ENCODE peak calls at places on chromosomes 16 and 17, in six cellular contexts. One of them, this sample, is unnamed.

GRCh38 chr16:12417830-12418229 is 385.9 kb downstream of the CPPED1 start:
- DNase-seq in GM12865: no peak
- DNase-seq in A549: no peak
- DNase-seq in AG09319: no peak
- DNase-seq in cardiac muscle cell: peak; percentile 4
- DNase-seq in endodermal cell: no peak
- DNase-seq in this sample: no peak

GRCh38 chr17:71922439-71922838 is 198.4 kb upstream of the SOX9 start:
- DNase-seq in GM12865: peak; percentile 68
- DNase-seq in AG09319: no peak
- DNase-seq in cardiac muscle cell: peak; percentile 30
- DNase-seq in endodermal cell: peak; percentile 56
- DNase-seq in A549: no peak
- DNase-seq in this sample: no peak

GRCh38 chr17:74145756-74146155 is 57.7 kb upstream of the RPL38 start:
- DNase-seq in cardiac muscle cell: no peak
- DNase-seq in GM12865: no peak
- DNase-seq in AG09319: no peak
- DNase-seq in endodermal cell: peak; percentile 49
- DNase-seq in A549: no peak
- DNase-seq in this sample: no peak

GRCh38 chr17:27765353-27765752 is 35.0 kb downstream of the NOS2 start:
- DNase-seq in AG09319: no peak
- DNase-seq in cardiac muscle cell: no peak
- DNase-seq in A549: no peak
- DNase-seq in endodermal cell: no peak
- DNase-seq in GM12865: no peak
- DNase-seq in this sample: no peak

GRCh38 chr17:66403846-66404597 is 101.6 kb downstream of the PRKCA start:
- DNase-seq in endodermal cell: no peak
- DNase-seq in cardiac muscle cell: peak; percentile 31
- DNase-seq in GM12865: no peak
- DNase-seq in A549: no peak
- DNase-seq in AG09319: no peak
- DNase-seq in this sample: no peak

GRCh38 chr16:586047-586644 is 3.7 kb upstream of the RAB40C start:
- DNase-seq in A549: no peak
- DNase-seq in AG09319: no peak
- DNase-seq in GM12865: no peak
- DNase-seq in cardiac muscle cell: peak; percentile 30
- DNase-seq in endodermal cell: no peak
- DNase-seq in this sample: no peak

GRCh38 chr17:18191071-18191667 is 7.5 kb downstream of the ALKBH5 start:
- DNase-seq in A549: no peak
- DNase-seq in AG09319: no peak
- DNase-seq in cardiac muscle cell: peak; percentile 62
- DNase-seq in endodermal cell: no peak
- DNase-seq in GM12865: no peak
- DNase-seq in this sample: no peak

GRCh38 chr16:23754594-23755483 is at the start of gene CHP2:
- DNase-seq in AG09319: no peak
- DNase-seq in cardiac muscle cell: no peak
- DNase-seq in GM12865: no peak
- DNase-seq in A549: no peak
- DNase-seq in endodermal cell: peak; percentile 64
- DNase-seq in this sample: no peak

GRCh38 chr17:19787733-19788357 is 39.7 kb upstream of the ALDH3A1 start:
- DNase-seq in A549: no peak
- DNase-seq in GM12865: no peak
- DNase-seq in AG09319: no peak
- DNase-seq in endodermal cell: no peak
- DNase-seq in cardiac muscle cell: peak; percentile 22
- DNase-seq in this sample: no peak

GRCh38 chr16:26859086-26859485 is 207.6 kb upstream of the C16orf82 start:
- DNase-seq in AG09319: no peak
- DNase-seq in endodermal cell: no peak
- DNase-seq in A549: no peak
- DNase-seq in GM12865: no peak
- DNase-seq in cardiac muscle cell: no peak
- DNase-seq in this sample: no peak

GRCh38 chr16:15539197-15539596 is 103.8 kb downstream of the MARF1 start:
- DNase-seq in GM12865: peak; percentile 7
- DNase-seq in endodermal cell: peak; percentile 86
- DNase-seq in A549: no peak
- DNase-seq in cardiac muscle cell: no peak
- DNase-seq in AG09319: no peak
- DNase-seq in this sample: no peak

GRCh38 chr17:2547176-2547575 is 35.5 kb upstream of the METTL16 start:
- DNase-seq in AG09319: no peak
- DNase-seq in A549: peak; percentile 49
- DNase-seq in GM12865: no peak
- DNase-seq in cardiac muscle cell: peak; percentile 73
- DNase-seq in endodermal cell: no peak
- DNase-seq in this sample: no peak

GRCh38 chr17:18381953-18382245 is 4.3 kb downstream of the EVPLL start:
- DNase-seq in GM12865: no peak
- DNase-seq in A549: no peak
- DNase-seq in endodermal cell: no peak
- DNase-seq in AG09319: no peak
- DNase-seq in cardiac muscle cell: no peak
- DNase-seq in this sample: no peak

GRCh38 chr16:19718624-19718965 is 524 bp downstream of the IQCK start:
- DNase-seq in cardiac muscle cell: no peak
- DNase-seq in endodermal cell: no peak
- DNase-seq in GM12865: no peak
- DNase-seq in A549: no peak
- DNase-seq in AG09319: no peak
- DNase-seq in this sample: no peak

GRCh38 chr16:704047-704446 is 1.6 kb downstream of the FBXL16 start:
- DNase-seq in cardiac muscle cell: no peak
- DNase-seq in GM12865: no peak
- DNase-seq in A549: no peak
- DNase-seq in endodermal cell: no peak
- DNase-seq in AG09319: no peak
- DNase-seq in this sample: no peak

GRCh38 chr16:73878616-73879015 is 418.0 kb upstream of the PSMD7 start:
- DNase-seq in AG09319: peak; percentile 49
- DNase-seq in GM12865: peak; percentile 57
- DNase-seq in A549: peak; percentile 78
- DNase-seq in endodermal cell: no peak
- DNase-seq in cardiac muscle cell: peak; percentile 82
- DNase-seq in this sample: peak; percentile 18

GRCh38 chr16:13376174-13376573 is 474.8 kb downstream of the SHISA9 start:
- DNase-seq in A549: no peak
- DNase-seq in AG09319: no peak
- DNase-seq in cardiac muscle cell: no peak
- DNase-seq in endodermal cell: no peak
- DNase-seq in GM12865: no peak
- DNase-seq in this sample: peak; percentile 41

GRCh38 chr17:50837286-50837979 is 2.0 kb downstream of the WFIKKN2 start:
- DNase-seq in GM12865: no peak
- DNase-seq in endodermal cell: peak; percentile 57
- DNase-seq in A549: no peak
- DNase-seq in cardiac muscle cell: no peak
- DNase-seq in AG09319: no peak
- DNase-seq in this sample: peak; percentile 12

GRCh38 chr16:3142770-3143169 is 7.9 kb downstream of the ZNF213 start:
- DNase-seq in AG09319: no peak
- DNase-seq in A549: no peak
- DNase-seq in GM12865: no peak
- DNase-seq in endodermal cell: no peak
- DNase-seq in cardiac muscle cell: no peak
- DNase-seq in this sample: no peak

GRCh38 chr17:82859431-82860403 is 19.9 kb upstream of the ZNF750 start:
- DNase-seq in AG09319: no peak
- DNase-seq in A549: peak; percentile 35
- DNase-seq in endodermal cell: peak; percentile 66
- DNase-seq in GM12865: peak; percentile 80
- DNase-seq in cardiac muscle cell: peak; percentile 63
- DNase-seq in this sample: peak; percentile 73

GRCh38 chr17:11144358-11145233 is 96.4 kb upstream of the SHISA6 start:
- DNase-seq in cardiac muscle cell: peak; percentile 58
- DNase-seq in AG09319: no peak
- DNase-seq in endodermal cell: peak; percentile 85
- DNase-seq in GM12865: peak; percentile 17
- DNase-seq in A549: peak; percentile 63
- DNase-seq in this sample: no peak

GRCh38 chr16:79740153-79740720 is 139.7 kb upstream of the MAF start:
- DNase-seq in AG09319: no peak
- DNase-seq in cardiac muscle cell: no peak
- DNase-seq in GM12865: no peak
- DNase-seq in endodermal cell: no peak
- DNase-seq in A549: no peak
- DNase-seq in this sample: no peak

GRCh38 chr17:71682174-71682494 is 438.7 kb upstream of the SOX9 start:
- DNase-seq in AG09319: no peak
- DNase-seq in endodermal cell: no peak
- DNase-seq in cardiac muscle cell: no peak
- DNase-seq in A549: no peak
- DNase-seq in GM12865: no peak
- DNase-seq in this sample: no peak

GRCh38 chr16:35011-35775 is 18.2 kb downstream of the POLR3K start:
- DNase-seq in A549: no peak
- DNase-seq in GM12865: peak; percentile 42
- DNase-seq in endodermal cell: no peak
- DNase-seq in cardiac muscle cell: no peak
- DNase-seq in AG09319: no peak
- DNase-seq in this sample: peak; percentile 41

GRCh38 chr16:68397710-68398171 is 50.6 kb downstream of the SMPD3 start:
- DNase-seq in AG09319: no peak
- DNase-seq in endodermal cell: no peak
- DNase-seq in A549: no peak
- DNase-seq in GM12865: no peak
- DNase-seq in cardiac muscle cell: no peak
- DNase-seq in this sample: no peak

GRCh38 chr16:68399456-68399855 is 48.9 kb downstream of the SMPD3 start:
- DNase-seq in GM12865: no peak
- DNase-seq in endodermal cell: no peak
- DNase-seq in A549: no peak
- DNase-seq in cardiac muscle cell: no peak
- DNase-seq in AG09319: no peak
- DNase-seq in this sample: no peak

GRCh38 chr16:68395806-68396205 is 52.5 kb downstream of the SMPD3 start:
- DNase-seq in cardiac muscle cell: no peak
- DNase-seq in endodermal cell: no peak
- DNase-seq in A549: no peak
- DNase-seq in AG09319: no peak
- DNase-seq in GM12865: no peak
- DNase-seq in this sample: no peak

GRCh38 chr16:68395167-68395786 is 53.0 kb downstream of the SMPD3 start:
- DNase-seq in endodermal cell: no peak
- DNase-seq in cardiac muscle cell: no peak
- DNase-seq in A549: no peak
- DNase-seq in GM12865: no peak
- DNase-seq in AG09319: no peak
- DNase-seq in this sample: no peak

GRCh38 chr16:68396481-68396880 is 51.8 kb downstream of the SMPD3 start:
- DNase-seq in GM12865: peak; percentile 73
- DNase-seq in A549: peak; percentile 32
- DNase-seq in endodermal cell: no peak
- DNase-seq in AG09319: peak; percentile 4
- DNase-seq in cardiac muscle cell: peak; percentile 61
- DNase-seq in this sample: no peak
- TF ChIP-seq CTCF in GM12865: peak; percentile 61
- TF ChIP-seq CTCF in A549: peak; percentile 24
- TF ChIP-seq CTCF in endodermal cell: peak; percentile 54
- TF ChIP-seq CTCF in AG09319: peak; percentile 60
- TF ChIP-seq CTCF in cardiac muscle cell: peak; percentile 67
- TF ChIP-seq CTCF in this sample: peak; percentile 40

GRCh38 chr17:60107526-60108257 is 29.0 kb upstream of the HEATR6 start:
- DNase-seq in AG09319: no peak
- DNase-seq in A549: peak; percentile 55
- DNase-seq in GM12865: no peak
- DNase-seq in endodermal cell: peak; percentile 36
- DNase-seq in cardiac muscle cell: peak; percentile 41
- DNase-seq in this sample: no peak
- TF ChIP-seq CTCF in AG09319: peak; percentile 21
- TF ChIP-seq CTCF in A549: no peak
- TF ChIP-seq CTCF in GM12865: no peak
- TF ChIP-seq CTCF in endodermal cell: peak; percentile 37
- TF ChIP-seq CTCF in cardiac muscle cell: peak; percentile 23
- TF ChIP-seq CTCF in this sample: no peak

GRCh38 chr17:49514374-49514738 is 19.3 kb downstream of the NGFR start:
- DNase-seq in AG09319: no peak
- DNase-seq in GM12865: peak; percentile 23
- DNase-seq in A549: no peak
- DNase-seq in cardiac muscle cell: peak; percentile 64
- DNase-seq in endodermal cell: peak; percentile 89
- DNase-seq in this sample: no peak
- TF ChIP-seq CTCF in AG09319: peak; percentile 35
- TF ChIP-seq CTCF in GM12865: no peak
- TF ChIP-seq CTCF in A549: no peak
- TF ChIP-seq CTCF in cardiac muscle cell: peak; percentile 55
- TF ChIP-seq CTCF in endodermal cell: peak; percentile 75
- TF ChIP-seq CTCF in this sample: no peak

GRCh38 chr16:67128417-67128816 is 18.7 kb downstream of the PHAF1 start:
- DNase-seq in cardiac muscle cell: no peak
- DNase-seq in endodermal cell: no peak
- DNase-seq in AG09319: no peak
- DNase-seq in GM12865: no peak
- DNase-seq in A549: no peak
- DNase-seq in this sample: no peak

GRCh38 chr16:67128887-67129286 is 19.1 kb downstream of the PHAF1 start:
- DNase-seq in A549: no peak
- DNase-seq in cardiac muscle cell: no peak
- DNase-seq in AG09319: no peak
- DNase-seq in GM12865: no peak
- DNase-seq in endodermal cell: no peak
- DNase-seq in this sample: no peak

DNA sequence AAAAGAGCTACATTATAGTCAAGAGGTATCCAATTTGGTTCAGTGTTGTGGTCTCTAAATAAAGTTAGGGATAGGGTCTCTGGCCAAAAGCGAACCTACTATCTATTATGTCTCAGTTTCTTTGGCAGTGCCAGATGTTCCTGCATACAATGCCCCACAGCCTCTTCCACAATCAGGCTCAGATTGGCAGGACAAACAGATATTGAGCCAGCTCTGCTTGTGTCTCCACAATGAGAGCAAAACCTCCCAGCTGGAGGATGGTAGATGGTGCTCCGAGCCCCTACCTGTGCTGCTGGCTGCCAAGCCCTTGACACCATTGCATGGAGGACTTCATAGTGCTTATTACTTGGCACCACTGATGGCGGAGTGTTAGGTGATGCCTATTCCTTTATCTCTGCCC is 19.7 kb downstream of the PHAF1 start:
- DNase-seq in A549: no peak
- DNase-seq in cardiac muscle cell: no peak
- DNase-seq in AG09319: no peak
- DNase-seq in GM12865: no peak
- DNase-seq in endodermal cell: no peak
- DNase-seq in this sample: no peak
- TF ChIP-seq CTCF in A549: no peak
- TF ChIP-seq CTCF in cardiac muscle cell: no peak
- TF ChIP-seq CTCF in AG09319: no peak
- TF ChIP-seq CTCF in GM12865: no peak
- TF ChIP-seq CTCF in endodermal cell: no peak
- TF ChIP-seq CTCF in this sample: no peak